ENCODE peak calls at places on chromosomes 1 and 21, in nine cellular contexts. One of them, this sample, is unnamed. For H3K9me3, the result is how much of the 10 kb centered on the place peaks cover.

GRCh38 chr1:90000934-90001676 is 6.2 kb downstream of the ZNF326 start:
- DNase-seq in left ventricle myocardium inferior: no peak
- DNase-seq in HAP-1: no peak
- DNase-seq in esophagus squamous epithelium: no peak
- DNase-seq in A549: no peak
- DNase-seq in tibial artery: no peak
- DNase-seq in hepatocyte: no peak
- DNase-seq in CD4-positive, CD25-positive, alpha-beta regulatory T cell: no peak
- DNase-seq in GM23248: no peak
- DNase-seq in this sample: no peak

GRCh38 chr1:19648689-19649088 is 4.6 kb downstream of the NBL1 start:
- DNase-seq in left ventricle myocardium inferior: no peak
- DNase-seq in HAP-1: peak
- DNase-seq in esophagus squamous epithelium: no peak
- DNase-seq in A549: no peak
- DNase-seq in tibial artery: no peak
- DNase-seq in hepatocyte: peak
- DNase-seq in CD4-positive, CD25-positive, alpha-beta regulatory T cell: no peak
- DNase-seq in GM23248: peak
- DNase-seq in this sample: no peak

GRCh38 chr1:45272943-45273342 is 53.8 kb upstream of the HPDL start:
- DNase-seq in left ventricle myocardium inferior: no peak
- DNase-seq in HAP-1: no peak
- DNase-seq in esophagus squamous epithelium: no peak
- DNase-seq in A549: no peak
- DNase-seq in tibial artery: no peak
- DNase-seq in hepatocyte: no peak
- DNase-seq in CD4-positive, CD25-positive, alpha-beta regulatory T cell: no peak
- DNase-seq in GM23248: peak
- DNase-seq in this sample: no peak

GRCh38 chr1:192151176-192151575 is 7.1 kb upstream of the RGS18 start:
- DNase-seq in left ventricle myocardium inferior: no peak
- DNase-seq in HAP-1: no peak
- DNase-seq in esophagus squamous epithelium: no peak
- DNase-seq in A549: no peak
- DNase-seq in tibial artery: no peak
- DNase-seq in hepatocyte: no peak
- DNase-seq in CD4-positive, CD25-positive, alpha-beta regulatory T cell: no peak
- DNase-seq in GM23248: no peak
- DNase-seq in this sample: no peak

GRCh38 chr1:36093226-36093625 is 4.5 kb downstream of the ADPRS start:
- DNase-seq in left ventricle myocardium inferior: no peak
- DNase-seq in HAP-1: no peak
- DNase-seq in esophagus squamous epithelium: no peak
- DNase-seq in A549: no peak
- DNase-seq in tibial artery: no peak
- DNase-seq in hepatocyte: no peak
- DNase-seq in CD4-positive, CD25-positive, alpha-beta regulatory T cell: no peak
- DNase-seq in GM23248: no peak
- DNase-seq in this sample: no peak

GRCh38 chr1:35507947-35508346 is 49.3 kb downstream of the KIAA0319L start:
- DNase-seq in left ventricle myocardium inferior: no peak
- DNase-seq in HAP-1: no peak
- DNase-seq in esophagus squamous epithelium: no peak
- DNase-seq in A549: no peak
- DNase-seq in tibial artery: no peak
- DNase-seq in hepatocyte: no peak
- DNase-seq in CD4-positive, CD25-positive, alpha-beta regulatory T cell: no peak
- DNase-seq in GM23248: no peak
- DNase-seq in this sample: no peak

GRCh38 chr1:37477198-37477931 is 3.0 kb downstream of the ZC3H12A start:
- DNase-seq in left ventricle myocardium inferior: no peak
- DNase-seq in HAP-1: no peak
- DNase-seq in esophagus squamous epithelium: no peak
- DNase-seq in A549: no peak
- DNase-seq in tibial artery: peak
- DNase-seq in hepatocyte: peak
- DNase-seq in CD4-positive, CD25-positive, alpha-beta regulatory T cell: peak
- DNase-seq in GM23248: peak
- DNase-seq in this sample: peak

GRCh38 chr1:228284521-228284920 is 76.7 kb downstream of the OBSCN start:
- DNase-seq in left ventricle myocardium inferior: no peak
- DNase-seq in HAP-1: no peak
- DNase-seq in esophagus squamous epithelium: no peak
- DNase-seq in A549: no peak
- DNase-seq in tibial artery: no peak
- DNase-seq in hepatocyte: no peak
- DNase-seq in CD4-positive, CD25-positive, alpha-beta regulatory T cell: no peak
- DNase-seq in GM23248: no peak
- DNase-seq in this sample: no peak

GRCh38 chr1:183080406-183080805 is 57.2 kb downstream of the LAMC1 start:
- DNase-seq in left ventricle myocardium inferior: no peak
- DNase-seq in HAP-1: no peak
- DNase-seq in esophagus squamous epithelium: no peak
- DNase-seq in A549: no peak
- DNase-seq in tibial artery: no peak
- DNase-seq in hepatocyte: no peak
- DNase-seq in CD4-positive, CD25-positive, alpha-beta regulatory T cell: no peak
- DNase-seq in GM23248: peak
- DNase-seq in this sample: no peak

GRCh38 chr1:19468397-19468956 is 16.9 kb downstream of the CAPZB start:
- DNase-seq in left ventricle myocardium inferior: no peak
- DNase-seq in HAP-1: no peak
- DNase-seq in esophagus squamous epithelium: no peak
- DNase-seq in A549: peak
- DNase-seq in tibial artery: no peak
- DNase-seq in hepatocyte: peak
- DNase-seq in CD4-positive, CD25-positive, alpha-beta regulatory T cell: peak
- DNase-seq in GM23248: no peak
- DNase-seq in this sample: no peak

GRCh38 chr1:225602590-225603206 is 50.2 kb downstream of the ENAH start:
- DNase-seq in left ventricle myocardium inferior: no peak
- DNase-seq in HAP-1: no peak
- DNase-seq in esophagus squamous epithelium: no peak
- DNase-seq in A549: no peak
- DNase-seq in tibial artery: no peak
- DNase-seq in hepatocyte: no peak
- DNase-seq in CD4-positive, CD25-positive, alpha-beta regulatory T cell: no peak
- DNase-seq in GM23248: peak
- DNase-seq in this sample: no peak

GRCh38 chr1:219433471-219434131 is 179.3 kb downstream of the ZC3H11B start:
- DNase-seq in left ventricle myocardium inferior: no peak
- DNase-seq in HAP-1: no peak
- DNase-seq in esophagus squamous epithelium: no peak
- DNase-seq in A549: no peak
- DNase-seq in tibial artery: no peak
- DNase-seq in hepatocyte: no peak
- DNase-seq in CD4-positive, CD25-positive, alpha-beta regulatory T cell: no peak
- DNase-seq in GM23248: no peak
- DNase-seq in this sample: no peak

GRCh38 chr1:30757976-30758688 is 558 bp upstream of the LAPTM5 start:
- DNase-seq in left ventricle myocardium inferior: no peak
- DNase-seq in HAP-1: no peak
- DNase-seq in esophagus squamous epithelium: no peak
- DNase-seq in A549: no peak
- DNase-seq in tibial artery: no peak
- DNase-seq in hepatocyte: no peak
- DNase-seq in CD4-positive, CD25-positive, alpha-beta regulatory T cell: no peak
- DNase-seq in GM23248: no peak
- DNase-seq in this sample: no peak
- H3K4me3 ChIP-seq in left ventricle myocardium inferior: peak
- H3K4me3 ChIP-seq in HAP-1: no peak
- H3K4me3 ChIP-seq in esophagus squamous epithelium: no peak
- H3K4me3 ChIP-seq in A549: no peak
- H3K4me3 ChIP-seq in tibial artery: no peak
- H3K4me3 ChIP-seq in hepatocyte: no peak
- H3K4me3 ChIP-seq in CD4-positive, CD25-positive, alpha-beta regulatory T cell: peak
- H3K4me3 ChIP-seq in GM23248: no peak
- H3K4me3 ChIP-seq in this sample: peak

GRCh38 chr21:44406953-44407352 is 48.4 kb upstream of the LRRC3 start:
- DNase-seq in left ventricle myocardium inferior: no peak
- DNase-seq in HAP-1: no peak
- DNase-seq in esophagus squamous epithelium: no peak
- DNase-seq in A549: no peak
- DNase-seq in tibial artery: no peak
- DNase-seq in hepatocyte: no peak
- DNase-seq in CD4-positive, CD25-positive, alpha-beta regulatory T cell: no peak
- DNase-seq in GM23248: no peak
- DNase-seq in this sample: no peak

GRCh38 chr21:44407493-44407892 is 47.8 kb upstream of the LRRC3 start:
- DNase-seq in left ventricle myocardium inferior: no peak
- DNase-seq in HAP-1: no peak
- DNase-seq in esophagus squamous epithelium: no peak
- DNase-seq in A549: no peak
- DNase-seq in tibial artery: no peak
- DNase-seq in hepatocyte: no peak
- DNase-seq in CD4-positive, CD25-positive, alpha-beta regulatory T cell: no peak
- DNase-seq in GM23248: no peak
- DNase-seq in this sample: no peak

GRCh38 chr21:44408226-44408625 is 47.1 kb upstream of the LRRC3 start:
- DNase-seq in left ventricle myocardium inferior: no peak
- DNase-seq in HAP-1: no peak
- DNase-seq in esophagus squamous epithelium: no peak
- DNase-seq in A549: no peak
- DNase-seq in tibial artery: no peak
- DNase-seq in hepatocyte: no peak
- DNase-seq in CD4-positive, CD25-positive, alpha-beta regulatory T cell: no peak
- DNase-seq in GM23248: no peak
- DNase-seq in this sample: peak

GRCh38 chr21:44405091-44405947 is 50.0 kb upstream of the LRRC3 start:
- DNase-seq in left ventricle myocardium inferior: no peak
- DNase-seq in HAP-1: no peak
- DNase-seq in esophagus squamous epithelium: no peak
- DNase-seq in A549: no peak
- DNase-seq in tibial artery: no peak
- DNase-seq in hepatocyte: no peak
- DNase-seq in CD4-positive, CD25-positive, alpha-beta regulatory T cell: no peak
- DNase-seq in GM23248: no peak
- DNase-seq in this sample: no peak

GRCh38 chr21:44405948-44406872 is 49.1 kb upstream of the LRRC3 start:
- DNase-seq in left ventricle myocardium inferior: no peak
- DNase-seq in HAP-1: no peak
- DNase-seq in esophagus squamous epithelium: no peak
- DNase-seq in A549: no peak
- DNase-seq in tibial artery: no peak
- DNase-seq in hepatocyte: no peak
- DNase-seq in CD4-positive, CD25-positive, alpha-beta regulatory T cell: no peak
- DNase-seq in GM23248: peak
- DNase-seq in this sample: no peak
- H3K9me3 ChIP-seq in left ventricle myocardium inferior: under half
- H3K9me3 ChIP-seq in HAP-1: under half
- H3K9me3 ChIP-seq in esophagus squamous epithelium: under half
- H3K9me3 ChIP-seq in A549: under half
- H3K9me3 ChIP-seq in tibial artery: under half
- H3K9me3 ChIP-seq in hepatocyte: under half
- H3K9me3 ChIP-seq in CD4-positive, CD25-positive, alpha-beta regulatory T cell: under half
- H3K9me3 ChIP-seq in GM23248: under half
- H3K9me3 ChIP-seq in this sample: under half

DNA sequence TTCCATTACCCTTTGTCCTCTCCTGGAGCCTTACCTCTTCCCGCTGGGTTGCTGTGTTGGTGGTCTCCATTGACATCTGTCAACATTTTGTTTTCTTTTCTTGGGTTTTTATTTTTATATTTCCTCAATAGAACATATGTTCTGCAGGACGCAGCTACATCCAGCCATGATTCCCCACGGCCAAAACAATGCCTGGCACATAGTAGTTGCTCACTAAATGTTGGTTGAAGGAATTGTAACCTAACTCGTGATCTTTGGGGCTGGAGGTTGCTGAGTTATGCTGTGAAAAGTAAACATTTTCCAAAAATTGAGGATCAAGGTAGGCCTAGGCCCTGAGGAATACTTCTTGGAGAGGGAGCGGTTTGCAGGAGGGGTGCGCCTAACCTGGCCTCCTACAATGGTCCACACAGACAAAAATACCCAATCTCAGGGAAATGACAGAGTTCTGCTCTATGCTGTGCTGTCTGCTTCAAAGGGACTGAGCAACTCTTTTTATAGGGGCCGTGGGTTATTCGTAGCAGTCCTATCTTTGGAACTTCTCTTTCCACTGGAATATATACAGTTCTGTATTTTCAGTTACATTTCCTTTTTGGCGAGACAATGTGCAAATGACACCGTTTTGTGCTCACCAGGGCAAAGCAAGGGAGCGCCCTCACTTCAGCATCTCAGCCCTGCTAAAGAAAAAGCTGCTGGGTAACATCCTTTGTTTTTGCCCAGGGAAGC is 1.4 kb downstream of the PDPN start:
- DNase-seq in left ventricle myocardium inferior: no peak
- DNase-seq in HAP-1: no peak
- DNase-seq in esophagus squamous epithelium: no peak
- DNase-seq in A549: no peak
- DNase-seq in tibial artery: no peak
- DNase-seq in hepatocyte: no peak
- DNase-seq in CD4-positive, CD25-positive, alpha-beta regulatory T cell: no peak
- DNase-seq in GM23248: no peak
- DNase-seq in this sample: no peak
- H3K4me3 ChIP-seq in left ventricle myocardium inferior: peak
- H3K4me3 ChIP-seq in HAP-1: peak
- H3K4me3 ChIP-seq in esophagus squamous epithelium: peak
- H3K4me3 ChIP-seq in A549: no peak
- H3K4me3 ChIP-seq in tibial artery: no peak
- H3K4me3 ChIP-seq in hepatocyte: peak
- H3K4me3 ChIP-seq in CD4-positive, CD25-positive, alpha-beta regulatory T cell: no peak
- H3K4me3 ChIP-seq in GM23248: no peak
- H3K4me3 ChIP-seq in this sample: peak

GRCh38 chr1:50369008-50369634 is 54.1 kb downstream of the DMRTA2 start:
- DNase-seq in left ventricle myocardium inferior: no peak
- DNase-seq in HAP-1: no peak
- DNase-seq in esophagus squamous epithelium: no peak
- DNase-seq in A549: no peak
- DNase-seq in tibial artery: no peak
- DNase-seq in hepatocyte: no peak
- DNase-seq in CD4-positive, CD25-positive, alpha-beta regulatory T cell: no peak
- DNase-seq in GM23248: no peak
- DNase-seq in this sample: no peak

GRCh38 chr1:50368179-50369007 is 54.9 kb downstream of the DMRTA2 start:
- DNase-seq in left ventricle myocardium inferior: no peak
- DNase-seq in HAP-1: peak
- DNase-seq in esophagus squamous epithelium: no peak
- DNase-seq in A549: peak
- DNase-seq in tibial artery: no peak
- DNase-seq in hepatocyte: peak
- DNase-seq in CD4-positive, CD25-positive, alpha-beta regulatory T cell: no peak
- DNase-seq in GM23248: peak
- DNase-seq in this sample: no peak

GRCh38 chr1:50369830-50370229 is 53.4 kb downstream of the DMRTA2 start:
- DNase-seq in left ventricle myocardium inferior: no peak
- DNase-seq in HAP-1: no peak
- DNase-seq in esophagus squamous epithelium: no peak
- DNase-seq in A549: no peak
- DNase-seq in tibial artery: no peak
- DNase-seq in hepatocyte: no peak
- DNase-seq in CD4-positive, CD25-positive, alpha-beta regulatory T cell: no peak
- DNase-seq in GM23248: no peak
- DNase-seq in this sample: no peak

GRCh38 chr1:50371749-50372148 is 51.5 kb downstream of the DMRTA2 start:
- DNase-seq in left ventricle myocardium inferior: no peak
- DNase-seq in HAP-1: no peak
- DNase-seq in esophagus squamous epithelium: no peak
- DNase-seq in A549: no peak
- DNase-seq in tibial artery: no peak
- DNase-seq in hepatocyte: no peak
- DNase-seq in CD4-positive, CD25-positive, alpha-beta regulatory T cell: no peak
- DNase-seq in GM23248: peak
- DNase-seq in this sample: no peak

GRCh38 chr1:50373532-50373931 is 49.7 kb downstream of the DMRTA2 start:
- DNase-seq in left ventricle myocardium inferior: no peak
- DNase-seq in HAP-1: no peak
- DNase-seq in esophagus squamous epithelium: no peak
- DNase-seq in A549: no peak
- DNase-seq in tibial artery: no peak
- DNase-seq in hepatocyte: no peak
- DNase-seq in CD4-positive, CD25-positive, alpha-beta regulatory T cell: no peak
- DNase-seq in GM23248: no peak
- DNase-seq in this sample: no peak
- H3K9me3 ChIP-seq in left ventricle myocardium inferior: under half
- H3K9me3 ChIP-seq in HAP-1: under half
- H3K9me3 ChIP-seq in esophagus squamous epithelium: under half
- H3K9me3 ChIP-seq in A549: under half
- H3K9me3 ChIP-seq in tibial artery: under half
- H3K9me3 ChIP-seq in hepatocyte: under half
- H3K9me3 ChIP-seq in CD4-positive, CD25-positive, alpha-beta regulatory T cell: under half
- H3K9me3 ChIP-seq in GM23248: under half
- H3K9me3 ChIP-seq in this sample: under half